ENCODE peak calls at places on chromosomes 4 and X, in five cellular contexts. One of them, this sample, is unnamed.

GRCh38 chr4:8019396-8020365 is 80.0 kb upstream of the AFAP1 start:
- DNase-seq in GM04504: no peak
- DNase-seq in stimulated activated CD4-positive, alpha-beta T cell treated with anti-CD3 and anti-CD28 coated beads, Interleukin-15, amount 100 ng/mL, for 1 hour: no peak
- DNase-seq in HS-5: no peak
- DNase-seq in M059J: no peak
- DNase-seq in this sample: no peak

GRCh38 chr4:72275381-72275780 is 243.6 kb downstream of the NPFFR2 start:
- DNase-seq in HS-5: peak; percentile 48
- DNase-seq in stimulated activated CD4-positive, alpha-beta T cell treated with anti-CD3 and anti-CD28 coated beads, Interleukin-15, amount 100 ng/mL, for 1 hour: no peak
- DNase-seq in M059J: no peak
- DNase-seq in GM04504: no peak
- DNase-seq in this sample: no peak

GRCh38 chr4:126718161-126718560 is 914.6 kb upstream of the INTU start:
- DNase-seq in stimulated activated CD4-positive, alpha-beta T cell treated with anti-CD3 and anti-CD28 coated beads, Interleukin-15, amount 100 ng/mL, for 1 hour: no peak
- DNase-seq in GM04504: no peak
- DNase-seq in HS-5: no peak
- DNase-seq in M059J: peak; percentile 45
- DNase-seq in this sample: no peak

GRCh38 chr4:22417408-22417807 is 98.5 kb downstream of the ADGRA3 start:
- DNase-seq in M059J: no peak
- DNase-seq in stimulated activated CD4-positive, alpha-beta T cell treated with anti-CD3 and anti-CD28 coated beads, Interleukin-15, amount 100 ng/mL, for 1 hour: no peak
- DNase-seq in GM04504: no peak
- DNase-seq in HS-5: no peak
- DNase-seq in this sample: no peak

GRCh38 chrX:40154853-40155616 is 57.3 kb upstream of the BCOR start:
- DNase-seq in M059J: peak; percentile 44
- DNase-seq in HS-5: no peak
- DNase-seq in stimulated activated CD4-positive, alpha-beta T cell treated with anti-CD3 and anti-CD28 coated beads, Interleukin-15, amount 100 ng/mL, for 1 hour: no peak
- DNase-seq in GM04504: no peak
- DNase-seq in this sample: no peak

GRCh38 chrX:106917830-106918500 is 2.2 kb upstream of the CLDN2 start:
- DNase-seq in M059J: peak; percentile 94
- DNase-seq in GM04504: no peak
- DNase-seq in stimulated activated CD4-positive, alpha-beta T cell treated with anti-CD3 and anti-CD28 coated beads, Interleukin-15, amount 100 ng/mL, for 1 hour: no peak
- DNase-seq in HS-5: peak; percentile 32
- DNase-seq in this sample: no peak

GRCh38 chr4:7772708-7773385 is 166.8 kb downstream of the AFAP1 start:
- DNase-seq in stimulated activated CD4-positive, alpha-beta T cell treated with anti-CD3 and anti-CD28 coated beads, Interleukin-15, amount 100 ng/mL, for 1 hour: no peak
- DNase-seq in GM04504: no peak
- DNase-seq in HS-5: no peak
- DNase-seq in M059J: no peak
- DNase-seq in this sample: no peak

GRCh38 chr4:168388890-168389289 is 70.3 kb upstream of the DDX60 start:
- DNase-seq in GM04504: peak; percentile 24
- DNase-seq in M059J: peak; percentile 52
- DNase-seq in stimulated activated CD4-positive, alpha-beta T cell treated with anti-CD3 and anti-CD28 coated beads, Interleukin-15, amount 100 ng/mL, for 1 hour: no peak
- DNase-seq in HS-5: peak; percentile 8
- DNase-seq in this sample: no peak

GRCh38 chr4:119209077-119209476 is 3.4 kb upstream of the USP53 start:
- DNase-seq in HS-5: peak; percentile 93
- DNase-seq in M059J: peak; percentile 93
- DNase-seq in stimulated activated CD4-positive, alpha-beta T cell treated with anti-CD3 and anti-CD28 coated beads, Interleukin-15, amount 100 ng/mL, for 1 hour: no peak
- DNase-seq in GM04504: peak; percentile 88
- DNase-seq in this sample: peak; percentile 80

GRCh38 chr4:112423591-112423990 is 92.4 kb downstream of the NEUROG2 start:
- DNase-seq in M059J: peak; percentile 3
- DNase-seq in GM04504: no peak
- DNase-seq in stimulated activated CD4-positive, alpha-beta T cell treated with anti-CD3 and anti-CD28 coated beads, Interleukin-15, amount 100 ng/mL, for 1 hour: no peak
- DNase-seq in HS-5: no peak
- DNase-seq in this sample: no peak

GRCh38 chr4:170990989-170991589 is 822.1 kb upstream of the GALNTL6 start:
- DNase-seq in stimulated activated CD4-positive, alpha-beta T cell treated with anti-CD3 and anti-CD28 coated beads, Interleukin-15, amount 100 ng/mL, for 1 hour: no peak
- DNase-seq in M059J: no peak
- DNase-seq in HS-5: peak; percentile 3
- DNase-seq in GM04504: peak; percentile 1
- DNase-seq in this sample: peak; percentile 11

GRCh38 chr4:15366660-15367059 is 61.2 kb upstream of the C1QTNF7 start:
- DNase-seq in GM04504: no peak
- DNase-seq in M059J: peak; percentile 61
- DNase-seq in stimulated activated CD4-positive, alpha-beta T cell treated with anti-CD3 and anti-CD28 coated beads, Interleukin-15, amount 100 ng/mL, for 1 hour: no peak
- DNase-seq in HS-5: no peak
- DNase-seq in this sample: no peak

GRCh38 chr4:128660361-128660964 is 149.0 kb upstream of the JADE1 start:
- DNase-seq in stimulated activated CD4-positive, alpha-beta T cell treated with anti-CD3 and anti-CD28 coated beads, Interleukin-15, amount 100 ng/mL, for 1 hour: no peak
- DNase-seq in M059J: no peak
- DNase-seq in GM04504: no peak
- DNase-seq in HS-5: no peak
- DNase-seq in this sample: no peak

GRCh38 chr4:185357220-185357619 is 38.5 kb downstream of the LRP2BP start:
- DNase-seq in stimulated activated CD4-positive, alpha-beta T cell treated with anti-CD3 and anti-CD28 coated beads, Interleukin-15, amount 100 ng/mL, for 1 hour: no peak
- DNase-seq in M059J: peak; percentile 33
- DNase-seq in HS-5: no peak
- DNase-seq in GM04504: no peak
- DNase-seq in this sample: no peak

GRCh38 chrX:106898462-106898861 is 4.7 kb downstream of the RIPPLY1 start:
- DNase-seq in stimulated activated CD4-positive, alpha-beta T cell treated with anti-CD3 and anti-CD28 coated beads, Interleukin-15, amount 100 ng/mL, for 1 hour: no peak
- DNase-seq in HS-5: no peak
- DNase-seq in GM04504: no peak
- DNase-seq in M059J: peak; percentile 71
- DNase-seq in this sample: no peak

GRCh38 chr4:25703731-25704388 is 48.2 kb downstream of the SLC34A2 start:
- DNase-seq in stimulated activated CD4-positive, alpha-beta T cell treated with anti-CD3 and anti-CD28 coated beads, Interleukin-15, amount 100 ng/mL, for 1 hour: no peak
- DNase-seq in GM04504: no peak
- DNase-seq in HS-5: peak; percentile 30
- DNase-seq in M059J: no peak
- DNase-seq in this sample: no peak

GRCh38 chr4:41361831-41362646 is 105.3 kb downstream of the UCHL1 start:
- DNase-seq in M059J: peak; percentile 64
- DNase-seq in GM04504: no peak
- DNase-seq in stimulated activated CD4-positive, alpha-beta T cell treated with anti-CD3 and anti-CD28 coated beads, Interleukin-15, amount 100 ng/mL, for 1 hour: no peak
- DNase-seq in HS-5: no peak
- DNase-seq in this sample: no peak

GRCh38 chrX:10048076-10048475 is 80.9 kb downstream of the CLDN34 start:
- DNase-seq in stimulated activated CD4-positive, alpha-beta T cell treated with anti-CD3 and anti-CD28 coated beads, Interleukin-15, amount 100 ng/mL, for 1 hour: no peak
- DNase-seq in GM04504: no peak
- DNase-seq in HS-5: no peak
- DNase-seq in M059J: no peak
- DNase-seq in this sample: no peak

GRCh38 chr4:11037637-11038036 is 353.1 kb upstream of the CLNK start:
- DNase-seq in stimulated activated CD4-positive, alpha-beta T cell treated with anti-CD3 and anti-CD28 coated beads, Interleukin-15, amount 100 ng/mL, for 1 hour: no peak
- DNase-seq in HS-5: no peak
- DNase-seq in M059J: no peak
- DNase-seq in GM04504: no peak
- DNase-seq in this sample: no peak

GRCh38 chr4:57083107-57083506 is 27.1 kb downstream of the IGFBP7 start:
- DNase-seq in stimulated activated CD4-positive, alpha-beta T cell treated with anti-CD3 and anti-CD28 coated beads, Interleukin-15, amount 100 ng/mL, for 1 hour: no peak
- DNase-seq in HS-5: no peak
- DNase-seq in M059J: no peak
- DNase-seq in GM04504: no peak
- DNase-seq in this sample: no peak

GRCh38 chr4:182231503-182231902 is 11.7 kb upstream of the TENM3 start:
- DNase-seq in stimulated activated CD4-positive, alpha-beta T cell treated with anti-CD3 and anti-CD28 coated beads, Interleukin-15, amount 100 ng/mL, for 1 hour: no peak
- DNase-seq in GM04504: no peak
- DNase-seq in HS-5: no peak
- DNase-seq in M059J: no peak
- DNase-seq in this sample: no peak

GRCh38 chr4:37588150-37588549 is 98.0 kb downstream of the RELL1 start:
- DNase-seq in GM04504: no peak
- DNase-seq in M059J: no peak
- DNase-seq in HS-5: no peak
- DNase-seq in stimulated activated CD4-positive, alpha-beta T cell treated with anti-CD3 and anti-CD28 coated beads, Interleukin-15, amount 100 ng/mL, for 1 hour: no peak
- DNase-seq in this sample: no peak

GRCh38 chrX:72052415-72053090 is 79.2 kb downstream of the RTL5 start:
- DNase-seq in M059J: peak; percentile 13
- DNase-seq in stimulated activated CD4-positive, alpha-beta T cell treated with anti-CD3 and anti-CD28 coated beads, Interleukin-15, amount 100 ng/mL, for 1 hour: no peak
- DNase-seq in GM04504: no peak
- DNase-seq in HS-5: no peak
- DNase-seq in this sample: peak; percentile 4

GRCh38 chr4:27128431-27128830 is 267.8 kb downstream of the STIM2 start:
- DNase-seq in M059J: no peak
- DNase-seq in GM04504: no peak
- DNase-seq in HS-5: no peak
- DNase-seq in stimulated activated CD4-positive, alpha-beta T cell treated with anti-CD3 and anti-CD28 coated beads, Interleukin-15, amount 100 ng/mL, for 1 hour: no peak
- DNase-seq in this sample: no peak